ENCODE peak calls at places on chromosomes 5 and 9, in nine cellular contexts. One of them, this sample, is unnamed.

GRCh38 chr5:3345195-3345594 is 250.4 kb upstream of the IRX1 start:
- DNase-seq in ovary: no peak
- DNase-seq in Peyer's patch: no peak
- DNase-seq in heart right ventricle: no peak
- DNase-seq in AG04450: no peak
- DNase-seq in IMR-90: no peak
- DNase-seq in spleen: peak; percentile 66
- DNase-seq in kidney epithelial cell: no peak
- DNase-seq in prostate gland: no peak
- DNase-seq in this sample: no peak

GRCh38 chr9:3879731-3880493 is 354.1 kb upstream of the RFX3 start:
- DNase-seq in kidney epithelial cell: no peak
- DNase-seq in Peyer's patch: no peak
- DNase-seq in spleen: no peak
- DNase-seq in AG04450: no peak
- DNase-seq in IMR-90: no peak
- DNase-seq in ovary: no peak
- DNase-seq in heart right ventricle: no peak
- DNase-seq in prostate gland: peak; percentile 49
- DNase-seq in this sample: no peak

GRCh38 chr9:113564804-113565237 is 101.3 kb downstream of the RGS3 start:
- DNase-seq in AG04450: no peak
- DNase-seq in IMR-90: peak; percentile 61
- DNase-seq in Peyer's patch: peak; percentile 67
- DNase-seq in spleen: peak; percentile 80
- DNase-seq in ovary: peak; percentile 62
- DNase-seq in kidney epithelial cell: no peak
- DNase-seq in prostate gland: peak; percentile 61
- DNase-seq in heart right ventricle: peak; percentile 79
- DNase-seq in this sample: no peak

GRCh38 chr5:102858808-102859207 is 103.7 kb downstream of the PAM start:
- DNase-seq in Peyer's patch: no peak
- DNase-seq in spleen: no peak
- DNase-seq in prostate gland: no peak
- DNase-seq in AG04450: no peak
- DNase-seq in IMR-90: peak; percentile 88
- DNase-seq in kidney epithelial cell: no peak
- DNase-seq in ovary: no peak
- DNase-seq in heart right ventricle: no peak
- DNase-seq in this sample: no peak

GRCh38 chr9:104177003-104177611 is 83.0 kb downstream of the SMC2 start:
- DNase-seq in Peyer's patch: no peak
- DNase-seq in AG04450: no peak
- DNase-seq in IMR-90: no peak
- DNase-seq in kidney epithelial cell: no peak
- DNase-seq in ovary: no peak
- DNase-seq in heart right ventricle: no peak
- DNase-seq in prostate gland: no peak
- DNase-seq in spleen: no peak
- DNase-seq in this sample: no peak

GRCh38 chr5:36950586-36951457 is 74.3 kb downstream of the NIPBL start:
- DNase-seq in prostate gland: no peak
- DNase-seq in heart right ventricle: no peak
- DNase-seq in kidney epithelial cell: no peak
- DNase-seq in ovary: no peak
- DNase-seq in IMR-90: peak; percentile 64
- DNase-seq in AG04450: peak; percentile 15
- DNase-seq in spleen: no peak
- DNase-seq in Peyer's patch: no peak
- DNase-seq in this sample: no peak

GRCh38 chr5:149860801-149861322 is 83.7 kb downstream of the PDE6A start:
- DNase-seq in kidney epithelial cell: peak; percentile 69
- DNase-seq in prostate gland: no peak
- DNase-seq in ovary: no peak
- DNase-seq in Peyer's patch: no peak
- DNase-seq in spleen: peak; percentile 55
- DNase-seq in AG04450: no peak
- DNase-seq in heart right ventricle: no peak
- DNase-seq in IMR-90: no peak
- DNase-seq in this sample: peak; percentile 58

GRCh38 chr5:169272111-169272510 is 28.8 kb downstream of the SLIT3 start:
- DNase-seq in heart right ventricle: no peak
- DNase-seq in Peyer's patch: no peak
- DNase-seq in kidney epithelial cell: no peak
- DNase-seq in ovary: no peak
- DNase-seq in spleen: no peak
- DNase-seq in prostate gland: no peak
- DNase-seq in IMR-90: no peak
- DNase-seq in AG04450: no peak
- DNase-seq in this sample: no peak

GRCh38 chr9:114196924-114197570 is 41.7 kb downstream of the COL27A1 start:
- DNase-seq in ovary: no peak
- DNase-seq in spleen: no peak
- DNase-seq in prostate gland: no peak
- DNase-seq in AG04450: no peak
- DNase-seq in heart right ventricle: no peak
- DNase-seq in Peyer's patch: no peak
- DNase-seq in IMR-90: peak; percentile 32
- DNase-seq in kidney epithelial cell: no peak
- DNase-seq in this sample: no peak

GRCh38 chr9:137757613-137758029 is 120.0 kb upstream of the CACNA1B start:
- DNase-seq in Peyer's patch: peak; percentile 73
- DNase-seq in heart right ventricle: no peak
- DNase-seq in prostate gland: no peak
- DNase-seq in kidney epithelial cell: peak; percentile 57
- DNase-seq in ovary: no peak
- DNase-seq in spleen: no peak
- DNase-seq in AG04450: peak; percentile 42
- DNase-seq in IMR-90: peak; percentile 86
- DNase-seq in this sample: peak; percentile 60

GRCh38 chr9:93968451-93969327 is 13.5 kb upstream of the BARX1 start:
- DNase-seq in prostate gland: peak; percentile 2
- DNase-seq in Peyer's patch: no peak
- DNase-seq in IMR-90: peak; percentile 59
- DNase-seq in spleen: no peak
- DNase-seq in AG04450: peak; percentile 23
- DNase-seq in ovary: no peak
- DNase-seq in heart right ventricle: no peak
- DNase-seq in kidney epithelial cell: no peak
- DNase-seq in this sample: peak; percentile 6

GRCh38 chr9:125649315-125649714 is 57.7 kb downstream of the MAPKAP1 start:
- DNase-seq in prostate gland: no peak
- DNase-seq in ovary: no peak
- DNase-seq in AG04450: no peak
- DNase-seq in IMR-90: peak; percentile 86
- DNase-seq in Peyer's patch: no peak
- DNase-seq in spleen: no peak
- DNase-seq in kidney epithelial cell: peak; percentile 74
- DNase-seq in heart right ventricle: peak; percentile 18
- DNase-seq in this sample: no peak

GRCh38 chr5:18792145-18792544 is 1157.9 kb downstream of the TAF11L14 start:
- DNase-seq in kidney epithelial cell: peak; percentile 7
- DNase-seq in AG04450: no peak
- DNase-seq in ovary: no peak
- DNase-seq in prostate gland: no peak
- DNase-seq in spleen: no peak
- DNase-seq in IMR-90: no peak
- DNase-seq in Peyer's patch: no peak
- DNase-seq in heart right ventricle: no peak
- DNase-seq in this sample: no peak

GRCh38 chr5:178790371-178790770 is 59.9 kb upstream of the ZNF354A start:
- DNase-seq in kidney epithelial cell: no peak
- DNase-seq in ovary: no peak
- DNase-seq in IMR-90: no peak
- DNase-seq in Peyer's patch: no peak
- DNase-seq in spleen: no peak
- DNase-seq in heart right ventricle: no peak
- DNase-seq in AG04450: no peak
- DNase-seq in prostate gland: no peak
- DNase-seq in this sample: no peak

GRCh38 chr5:178791976-178792375 is 61.5 kb upstream of the ZNF354A start:
- DNase-seq in prostate gland: no peak
- DNase-seq in kidney epithelial cell: no peak
- DNase-seq in IMR-90: no peak
- DNase-seq in ovary: no peak
- DNase-seq in heart right ventricle: no peak
- DNase-seq in Peyer's patch: no peak
- DNase-seq in spleen: no peak
- DNase-seq in AG04450: no peak
- DNase-seq in this sample: no peak

GRCh38 chr5:178793696-178794095 is 63.2 kb upstream of the ZNF354A start:
- DNase-seq in heart right ventricle: no peak
- DNase-seq in Peyer's patch: no peak
- DNase-seq in kidney epithelial cell: no peak
- DNase-seq in IMR-90: no peak
- DNase-seq in AG04450: no peak
- DNase-seq in ovary: no peak
- DNase-seq in spleen: no peak
- DNase-seq in prostate gland: no peak
- DNase-seq in this sample: no peak

GRCh38 chr5:178794433-178794832 is 64.0 kb upstream of the ZNF354A start:
- DNase-seq in ovary: no peak
- DNase-seq in heart right ventricle: no peak
- DNase-seq in spleen: no peak
- DNase-seq in AG04450: no peak
- DNase-seq in Peyer's patch: no peak
- DNase-seq in prostate gland: no peak
- DNase-seq in kidney epithelial cell: no peak
- DNase-seq in IMR-90: no peak
- DNase-seq in this sample: no peak

GRCh38 chr5:178793156-178793555 is 62.7 kb upstream of the ZNF354A start:
- DNase-seq in spleen: no peak
- DNase-seq in prostate gland: peak; percentile 34
- DNase-seq in Peyer's patch: no peak
- DNase-seq in ovary: no peak
- DNase-seq in kidney epithelial cell: no peak
- DNase-seq in heart right ventricle: no peak
- DNase-seq in IMR-90: no peak
- DNase-seq in AG04450: no peak
- DNase-seq in this sample: no peak
- TF ChIP-seq CTCF in spleen: peak; percentile 41
- TF ChIP-seq CTCF in prostate gland: peak; percentile 49
- TF ChIP-seq CTCF in Peyer's patch: no peak
- TF ChIP-seq CTCF in ovary: no peak
- TF ChIP-seq CTCF in kidney epithelial cell: no peak
- TF ChIP-seq CTCF in heart right ventricle: no peak
- TF ChIP-seq CTCF in IMR-90: no peak
- TF ChIP-seq CTCF in AG04450: no peak
- TF ChIP-seq CTCF in this sample: peak; percentile 26

GRCh38 chr5:93579561-93580386 is 1.2 kb downstream of the NR2F1-AS1 start:
- DNase-seq in ovary: peak; percentile 72
- DNase-seq in heart right ventricle: no peak
- DNase-seq in IMR-90: peak; percentile 48
- DNase-seq in Peyer's patch: no peak
- DNase-seq in AG04450: no peak
- DNase-seq in kidney epithelial cell: no peak
- DNase-seq in spleen: peak; percentile 79
- DNase-seq in prostate gland: no peak
- DNase-seq in this sample: peak; percentile 44

GRCh38 chr5:93577807-93578178 is 3.2 kb downstream of the NR2F1-AS1 start:
- DNase-seq in prostate gland: no peak
- DNase-seq in kidney epithelial cell: no peak
- DNase-seq in IMR-90: no peak
- DNase-seq in ovary: no peak
- DNase-seq in spleen: no peak
- DNase-seq in Peyer's patch: no peak
- DNase-seq in AG04450: no peak
- DNase-seq in heart right ventricle: no peak
- DNase-seq in this sample: peak; percentile 2

GRCh38 chr5:93580387-93581100 is 475 bp downstream of the NR2F1-AS1 start:
- DNase-seq in Peyer's patch: no peak
- DNase-seq in kidney epithelial cell: no peak
- DNase-seq in ovary: peak; percentile 55
- DNase-seq in prostate gland: no peak
- DNase-seq in heart right ventricle: no peak
- DNase-seq in spleen: no peak
- DNase-seq in IMR-90: peak; percentile 63
- DNase-seq in AG04450: no peak
- DNase-seq in this sample: no peak

GRCh38 chr5:93578179-93578812 is 2.7 kb downstream of the NR2F1-AS1 start:
- DNase-seq in kidney epithelial cell: no peak
- DNase-seq in Peyer's patch: no peak
- DNase-seq in ovary: no peak
- DNase-seq in spleen: no peak
- DNase-seq in prostate gland: no peak
- DNase-seq in AG04450: no peak
- DNase-seq in IMR-90: peak; percentile 74
- DNase-seq in heart right ventricle: no peak
- DNase-seq in this sample: peak; percentile 8

GRCh38 chr5:93578813-93579560 is 2.0 kb downstream of the NR2F1-AS1 start:
- DNase-seq in kidney epithelial cell: no peak
- DNase-seq in spleen: no peak
- DNase-seq in IMR-90: peak; percentile 72
- DNase-seq in Peyer's patch: no peak
- DNase-seq in prostate gland: no peak
- DNase-seq in AG04450: no peak
- DNase-seq in ovary: peak; percentile 83
- DNase-seq in heart right ventricle: peak; percentile 43
- DNase-seq in this sample: peak; percentile 24
- TF ChIP-seq CTCF in kidney epithelial cell: peak; percentile 8
- TF ChIP-seq CTCF in spleen: no peak
- TF ChIP-seq CTCF in IMR-90: no peak
- TF ChIP-seq CTCF in Peyer's patch: no peak
- TF ChIP-seq CTCF in prostate gland: no peak
- TF ChIP-seq CTCF in AG04450: no peak
- TF ChIP-seq CTCF in ovary: no peak
- TF ChIP-seq CTCF in heart right ventricle: no peak
- TF ChIP-seq CTCF in this sample: peak; percentile 4

GRCh38 chr5:35938518-35939227 is at the start of gene CAPSL:
- DNase-seq in ovary: no peak
- DNase-seq in prostate gland: peak; percentile 67
- DNase-seq in IMR-90: peak; percentile 70
- DNase-seq in heart right ventricle: peak; percentile 19
- DNase-seq in spleen: no peak
- DNase-seq in kidney epithelial cell: no peak
- DNase-seq in AG04450: no peak
- DNase-seq in Peyer's patch: no peak
- DNase-seq in this sample: peak; percentile 28

DNA sequence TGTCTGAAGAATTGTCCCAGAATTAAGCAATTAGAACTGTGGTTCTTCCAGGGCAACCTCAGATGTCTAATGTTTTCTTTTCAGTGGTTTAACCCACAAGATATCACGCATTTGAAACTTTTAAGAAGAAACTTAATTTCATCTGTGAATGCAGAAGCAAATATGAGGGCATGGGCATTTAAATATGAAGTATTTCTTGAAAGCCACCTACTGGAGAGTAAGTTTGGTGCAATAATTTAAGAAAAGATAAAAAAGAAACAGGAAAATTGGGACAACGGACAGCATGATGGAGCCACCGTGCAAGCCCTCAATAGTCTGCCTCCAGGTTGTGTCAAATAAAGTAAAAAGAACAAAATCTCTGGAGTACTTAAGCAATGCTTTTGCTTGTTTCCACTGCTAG is 1.2 kb upstream of the CAPSL start:
- DNase-seq in IMR-90: no peak
- DNase-seq in AG04450: no peak
- DNase-seq in prostate gland: no peak
- DNase-seq in heart right ventricle: no peak
- DNase-seq in Peyer's patch: no peak
- DNase-seq in spleen: no peak
- DNase-seq in kidney epithelial cell: no peak
- DNase-seq in ovary: no peak
- DNase-seq in this sample: no peak
- TF ChIP-seq CTCF in IMR-90: peak; percentile 24
- TF ChIP-seq CTCF in AG04450: peak; percentile 33
- TF ChIP-seq CTCF in prostate gland: no peak
- TF ChIP-seq CTCF in heart right ventricle: no peak
- TF ChIP-seq CTCF in Peyer's patch: no peak
- TF ChIP-seq CTCF in spleen: no peak
- TF ChIP-seq CTCF in kidney epithelial cell: no peak
- TF ChIP-seq CTCF in ovary: no peak
- TF ChIP-seq CTCF in this sample: no peak

GRCh38 chr9:116051528-116051927 is 102.1 kb upstream of the PAPPA start:
- DNase-seq in spleen: no peak
- DNase-seq in heart right ventricle: no peak
- DNase-seq in Peyer's patch: no peak
- DNase-seq in AG04450: no peak
- DNase-seq in IMR-90: no peak
- DNase-seq in prostate gland: no peak
- DNase-seq in kidney epithelial cell: no peak
- DNase-seq in ovary: no peak
- DNase-seq in this sample: no peak
- TF ChIP-seq CTCF in spleen: no peak
- TF ChIP-seq CTCF in heart right ventricle: no peak
- TF ChIP-seq CTCF in Peyer's patch: no peak
- TF ChIP-seq CTCF in AG04450: no peak
- TF ChIP-seq CTCF in IMR-90: no peak
- TF ChIP-seq CTCF in prostate gland: no peak
- TF ChIP-seq CTCF in kidney epithelial cell: no peak
- TF ChIP-seq CTCF in ovary: no peak
- TF ChIP-seq CTCF in this sample: no peak

This sample was measured in GM13977.